ENCODE peak calls at places on chromosomes 13 and 19, in nine cellular contexts. X is stimulated activated CD4-positive, alpha-beta T cell treated with anti-CD3 and anti-CD28 coated beads, Interleukin-2, amount 100 ng/mL, for 48 hours; F is memory B cell; H is activated CD8-positive, alpha-beta memory T cell treated with anti-CD3 and anti-CD28 coated beads for 48 hours; K is endothelial cell; B is tibial artery; E is NCI-H1105; A is activated CD4-positive, alpha-beta T cell treated with anti-CD3 and anti-CD28 coated beads for 48 hours; N is GM12878. Q is an unnamed sample.

GRCh38 chr13:42039457-42039945 is 8.9 kb upstream of the DGKH start:
- DNase-seq in X (no peak), F (no peak), H (no peak), K (no peak), B (no peak), E (no peak), A (no peak), N (peak), Q (no peak)

GRCh38 chr19:13098291-13099072 is 4.2 kb downstream of the LYL1 start:
- DNase-seq in X (no peak), F (peak), H (no peak), K (no peak), B (no peak), E (no peak), A (peak), N (no peak), Q (peak)

GRCh38 chr19:35144600-35145436 is 1.8 kb downstream of the FXYD7 start:
- DNase-seq in X (no peak), F (no peak), H (no peak), K (peak), B (no peak), E (peak), A (no peak), N (no peak), Q (peak)

GRCh38 chr19:14672043-14672872 is 2.4 kb downstream of the ADGRE3 start:
- DNase-seq in X (no peak), F (no peak), H (no peak), K (no peak), B (no peak), E (no peak), A (no peak), N (no peak), Q (no peak)

GRCh38 chr13:20131057-20131832 is 29.6 kb downstream of the GJA3 start:
- DNase-seq in X (no peak), F (no peak), H (no peak), K (no peak), B (no peak), E (no peak), A (no peak), N (no peak), Q (no peak)

GRCh38 chr19:14479985-14480694 is 5.0 kb upstream of the PTGER1 start:
- DNase-seq in X (peak), F (peak), H (peak), K (peak), B (no peak), E (no peak), A (peak), N (no peak), Q (peak)

GRCh38 chr13:30355405-30355741 is 48.0 kb upstream of the KATNAL1 start:
- DNase-seq in X (no peak), F (peak), H (no peak), K (peak), B (no peak), E (no peak), A (peak), N (no peak), Q (peak)

GRCh38 chr19:19406878-19407639 is 1.6 kb downstream of the GATAD2A start:
- DNase-seq in X (no peak), F (peak), H (no peak), K (peak), B (no peak), E (no peak), A (peak), N (no peak), Q (no peak)

GRCh38 chr19:36113895-36114762 is 546 bp downstream of the POLR2I start:
- DNase-seq in X (no peak), F (peak), H (no peak), K (peak), B (peak), E (peak), A (peak), N (no peak), Q (peak)

GRCh38 chr13:27796544-27797227 is 4.4 kb downstream of the GSX1 start:
- DNase-seq in X (no peak), F (no peak), H (no peak), K (no peak), B (no peak), E (no peak), A (no peak), N (no peak), Q (no peak)

GRCh38 chr19:1015782-1016646 is 4.9 kb downstream of the TMEM259 start:
- DNase-seq in X (no peak), F (no peak), H (no peak), K (no peak), B (no peak), E (no peak), A (no peak), N (no peak), Q (peak)

GRCh38 chr13:74987124-74987690 is 494.8 kb downstream of the TBC1D4 start:
- DNase-seq in X (no peak), F (no peak), H (no peak), K (no peak), B (no peak), E (no peak), A (no peak), N (no peak), Q (no peak)

GRCh38 chr19:17687857-17688784 is at the start of gene UNC13A:
- DNase-seq in X (peak), F (peak), H (peak), K (peak), B (no peak), E (peak), A (peak), N (no peak), Q (peak)

GRCh38 chr13:94778986-94779385 is 66.6 kb upstream of the SOX21 start:
- DNase-seq in X (no peak), F (no peak), H (no peak), K (no peak), B (no peak), E (no peak), A (no peak), N (no peak), Q (no peak)